ENCODE peak calls at places on chromosomes 16 and 17, in nine cellular contexts. N is NCI-H1417; L is D341Med; Y is SK-N-DZ; P is HT-29; Q is lower leg skin; M is stimulated activated effector memory CD8-positive, alpha-beta T cell treated with anti-CD3 and anti-CD28 coated beads, Interleukin-12 subunit alpha, Interleukin-12 subunit beta, amount 100 ng/mL, for 72 hours; V is M059J; R is B cell. O is an unnamed sample.

GRCh38 chr16:86090461-86091170 is 191.7 kb downstream of the IRF8 start:
- DNase-seq in N (no peak), L (no peak), Y (no peak), P (no peak), Q (no peak), M (no peak), V (no peak), R (no peak), O (no peak)

GRCh38 chr17:60151355-60151754 is 1.6 kb downstream of the CA4 start:
- DNase-seq in N (no peak), L (peak), Y (no peak), P (no peak), Q (no peak), M (no peak), V (no peak), R (no peak), O (no peak)

GRCh38 chr17:3659541-3660111 is 8.8 kb downstream of the TAX1BP3 start:
- DNase-seq in N (no peak), L (no peak), Y (no peak), P (peak), Q (peak), M (no peak), V (peak), R (no peak), O (no peak)

GRCh38 chr16:27237229-27238015 is 31.1 kb downstream of the NSMCE1 start:
- DNase-seq in N (no peak), L (no peak), Y (no peak), P (no peak), Q (no peak), M (peak), V (no peak), R (peak), O (peak)

GRCh38 chr17:45022288-45022648 is 29.2 kb downstream of the DCAKD start:
- DNase-seq in N (no peak), L (no peak), Y (no peak), P (no peak), Q (no peak), M (no peak), V (no peak), R (no peak), O (no peak)

GRCh38 chr17:51745993-51746392 is 412.5 kb downstream of the CA10 start:
- DNase-seq in N (no peak), L (no peak), Y (no peak), P (no peak), Q (no peak), M (no peak), V (no peak), R (no peak), O (no peak)

GRCh38 chr17:17505610-17506171 is 9.5 kb upstream of the RASD1 start:
- DNase-seq in N (no peak), L (no peak), Y (no peak), P (no peak), Q (no peak), M (no peak), V (no peak), R (no peak), O (peak)

GRCh38 chr16:578870-579405 is 9.2 kb downstream of the PIGQ start:
- DNase-seq in N (peak), L (peak), Y (peak), P (peak), Q (no peak), M (peak), V (no peak), R (peak), O (peak)

GRCh38 chr16:3023415-3023668 is 400 bp downstream of the HCFC1R1 start:
- DNase-seq in N (no peak), L (no peak), Y (no peak), P (peak), Q (no peak), M (no peak), V (peak), R (no peak), O (no peak)

GRCh38 chr17:38663964-38664644 is 10.7 kb downstream of the EPOP start:
- DNase-seq in N (no peak), L (peak), Y (no peak), P (no peak), Q (no peak), M (no peak), V (peak), R (no peak), O (no peak)

GRCh38 chr17:17808706-17809432 is 27.9 kb downstream of the SREBF1 start:
- DNase-seq in N (no peak), L (no peak), Y (no peak), P (no peak), Q (no peak), M (no peak), V (no peak), R (no peak), O (peak)

GRCh38 chr16:14602443-14602963 is 27.6 kb downstream of the PARN start:
- DNase-seq in N (no peak), L (no peak), Y (no peak), P (no peak), Q (no peak), M (no peak), V (no peak), R (no peak), O (no peak)

GRCh38 chr17:4898351-4898750 is 985 bp upstream of the C17orf107 start:
- DNase-seq in N (no peak), L (no peak), Y (no peak), P (no peak), Q (no peak), M (no peak), V (no peak), R (no peak), O (peak)

GRCh38 chr17:14513835-14514234 is 213.0 kb downstream of the HS3ST3B1 start:
- DNase-seq in N (no peak), L (no peak), Y (no peak), P (no peak), Q (no peak), M (no peak), V (no peak), R (no peak), O (no peak)

GRCh38 chr16:76059186-76059585 is 218.0 kb upstream of the CNTNAP4 start:
- DNase-seq in N (no peak), L (no peak), Y (no peak), P (no peak), Q (no peak), M (no peak), V (no peak), R (no peak), O (no peak)

GRCh38 chr17:26774291-26775218 is 519.4 kb upstream of the WSB1 start:
- DNase-seq in N (no peak), L (peak), Y (no peak), P (no peak), Q (no peak), M (no peak), V (no peak), R (no peak), O (no peak)

GRCh38 chr16:52212841-52213240 is 334.1 kb downstream of the TOX3 start:
- DNase-seq in N (peak), L (no peak), Y (no peak), P (no peak), Q (no peak), M (no peak), V (no peak), R (no peak), O (no peak)

GRCh38 chr17:76356803-76357456 is 3.2 kb upstream of the PRPSAP1 start:
- DNase-seq in N (no peak), L (no peak), Y (no peak), P (no peak), Q (no peak), M (no peak), V (no peak), R (no peak), O (no peak)

GRCh38 chr17:57516290-57517215 is 228.5 kb downstream of the CCDC182 start:
- DNase-seq in N (no peak), L (no peak), Y (no peak), P (no peak), Q (no peak), M (no peak), V (no peak), R (no peak), O (no peak)

GRCh38 chr16:88503374-88503770 is 50.3 kb downstream of the ZFPM1 start:
- DNase-seq in N (no peak), L (no peak), Y (peak), P (peak), Q (no peak), M (no peak), V (peak), R (no peak), O (no peak)

GRCh38 chr16:1014771-1015495 is 33.4 kb downstream of the SOX8 start:
- DNase-seq in N (no peak), L (no peak), Y (no peak), P (no peak), Q (no peak), M (no peak), V (no peak), R (no peak), O (peak)

GRCh38 chr17:30554839-30555751 is 77.9 kb downstream of the GOSR1 start:
- DNase-seq in N (no peak), L (no peak), Y (peak), P (peak), Q (no peak), M (no peak), V (peak), R (no peak), O (no peak)

GRCh38 chr17:72414967-72415853 is 294.4 kb downstream of the SOX9 start:
- DNase-seq in N (no peak), L (no peak), Y (no peak), P (no peak), Q (no peak), M (no peak), V (no peak), R (no peak), O (no peak)

GRCh38 chr16:84718-85452 is 6.9 kb downstream of the MPG start:
- DNase-seq in N (no peak), L (no peak), Y (no peak), P (no peak), Q (peak), M (peak), V (peak), R (peak), O (no peak)

GRCh38 chr17:5257124-5257523 is 22.5 kb upstream of the SCIMP start:
- DNase-seq in N (no peak), L (no peak), Y (no peak), P (no peak), Q (no peak), M (no peak), V (no peak), R (no peak), O (no peak)

GRCh38 chr17:48106802-48107136 is 797 bp upstream of the SNX11 start:
- DNase-seq in N (no peak), L (no peak), Y (no peak), P (no peak), Q (no peak), M (no peak), V (no peak), R (no peak), O (no peak)

GRCh38 chr16:14018848-14019247 is 52.3 kb upstream of the MRTFB start:
- DNase-seq in N (no peak), L (no peak), Y (no peak), P (no peak), Q (no peak), M (no peak), V (no peak), R (no peak), O (no peak)

GRCh38 chr17:28760987-28761562 is 17.3 kb downstream of the TRAF4 start:
- DNase-seq in N (no peak), L (no peak), Y (no peak), P (peak), Q (no peak), M (no peak), V (peak), R (no peak), O (peak)

GRCh38 chr17:83057793-83058477 is 21.5 kb upstream of the METRNL start:
- DNase-seq in N (no peak), L (peak), Y (no peak), P (no peak), Q (no peak), M (no peak), V (no peak), R (peak), O (no peak)

GRCh38 chr17:9971991-9972390 is 66.9 kb upstream of the RCVRN start:
- DNase-seq in N (no peak), L (no peak), Y (no peak), P (no peak), Q (peak), M (no peak), V (no peak), R (no peak), O (no peak)

GRCh38 chr17:44859701-44860100 is 12.0 kb downstream of the HIGD1B start:
- DNase-seq in N (no peak), L (no peak), Y (no peak), P (no peak), Q (no peak), M (no peak), V (no peak), R (no peak), O (no peak)

GRCh38 chr16:27771201-27771910 is 221.4 kb downstream of the KATNIP start:
- DNase-seq in N (no peak), L (no peak), Y (no peak), P (no peak), Q (no peak), M (no peak), V (no peak), R (no peak), O (no peak)

GRCh38 chr16:56776562-56776961 is 46.6 kb downstream of the NUP93 start:
- DNase-seq in N (no peak), L (no peak), Y (no peak), P (no peak), Q (peak), M (no peak), V (no peak), R (no peak), O (no peak)

O was measured in retina.